ENCODE peak calls at places on chromosomes 2 and 18, in four cellular contexts. M, D, C and U are unnamed samples.

GRCh38 chr18:12307251-12307736 is 747 bp upstream of the TUBB6 start:
- DNase-seq in D (peak), M (peak), C (peak), U (no peak)

GRCh38 chr2:23053580-23053979 is 331.4 kb upstream of the KLHL29 start:
- DNase-seq in M (no peak), C (no peak), D (no peak), U (no peak)

GRCh38 chr2:26634636-26635230 is 6.4 kb downstream of the CIB4 start:
- DNase-seq in C (no peak), M (no peak), D (no peak), U (no peak)

GRCh38 chr18:34592961-34593382 is 117.1 kb upstream of the DTNA start:
- DNase-seq in M (peak), C (peak), D (peak), U (no peak)

GRCh38 chr2:168699834-168700417 is 102.5 kb upstream of the NOSTRIN start:
- DNase-seq in M (peak), C (no peak), D (peak), U (no peak)

GRCh38 chr2:240353944-240354343 is 81.5 kb upstream of the GPC1 start:
- DNase-seq in D (no peak), C (no peak), M (no peak), U (no peak)

GRCh38 chr2:42092084-42092996 is 44.5 kb downstream of the PKDCC start:
- DNase-seq in C (no peak), M (no peak), D (peak), U (no peak)

GRCh38 chr2:190215620-190216019 is 104.0 kb downstream of the HIBCH start:
- DNase-seq in D (no peak), C (peak), M (no peak), U (no peak)

GRCh38 chr2:147546109-147546508 is 298.7 kb upstream of the ACVR2A start:
- DNase-seq in C (no peak), M (no peak), D (peak), U (no peak)

GRCh38 chr18:55910328-55910727 is 322.3 kb upstream of the TCF4 start:
- DNase-seq in D (no peak), C (no peak), M (peak), U (no peak)

GRCh38 chr2:190849774-190850173 is 30.8 kb upstream of the GLS start:
- DNase-seq in M (peak), D (no peak), C (no peak), U (no peak)

GRCh38 chr2:145047554-145047953 is 527.6 kb upstream of the ZEB2 start:
- DNase-seq in M (no peak), D (no peak), C (no peak), U (no peak)

GRCh38 chr2:72673279-72673678 is 152.6 kb downstream of the EXOC6B start:
- DNase-seq in M (peak), D (no peak), C (no peak), U (no peak)

GRCh38 chr2:12953596-12953995 is 236.9 kb downstream of the TRIB2 start:
- DNase-seq in D (no peak), C (no peak), M (no peak), U (no peak)

GRCh38 chr2:149562304-149562703 is 25.3 kb downstream of the MMADHC start:
- DNase-seq in M (peak), D (peak), C (no peak), U (no peak)

GRCh38 chr2:42924436-42924897 is 132.1 kb upstream of the HAAO start:
- DNase-seq in M (no peak), C (no peak), D (no peak), U (no peak)

GRCh38 chr2:68620762-68621161 is 22.6 kb upstream of the PROKR1 start:
- DNase-seq in M (no peak), C (no peak), D (no peak), U (no peak)

GRCh38 chr2:215447673-215448081 is 11.8 kb upstream of the FN1 start:
- DNase-seq in M (no peak), C (no peak), D (no peak), U (no peak)

GRCh38 chr18:47254341-47254939 is 3.0 kb upstream of the SKOR2 start:
- DNase-seq in C (peak), D (peak), M (peak), U (peak)

GRCh38 chr2:28904295-28904694 is 9.8 kb downstream of the WDR43 start:
- DNase-seq in C (no peak), D (peak), M (peak), U (no peak)

GRCh38 chr2:234745347-234745746 is 206.5 kb upstream of the SH3BP4 start:
- DNase-seq in D (no peak), M (no peak), C (no peak), U (no peak)

GRCh38 chr2:239461551-239462515 is 61.0 kb upstream of the HDAC4 start:
- DNase-seq in C (no peak), M (no peak), D (no peak), U (peak)

GRCh38 chr2:234178309-234179030 is 128.0 kb downstream of the SPP2 start:
- DNase-seq in M (peak), C (no peak), D (peak), U (no peak)

GRCh38 chr2:65300772-65301711 is 73.4 kb downstream of the ACTR2 start:
- DNase-seq in M (peak), D (peak), C (no peak), U (peak)

GRCh38 chr2:183859129-183859528 is 734.9 kb downstream of the NUP35 start:
- DNase-seq in M (no peak), D (no peak), C (no peak), U (no peak)

GRCh38 chr2:239064891-239065290 is 217.0 kb downstream of the TWIST2 start:
- DNase-seq in C (no peak), D (no peak), M (no peak), U (no peak)

GRCh38 chr2:46377666-46378560 is 80.7 kb downstream of the EPAS1 start:
- DNase-seq in D (no peak), C (no peak), M (no peak), U (no peak)

GRCh38 chr18:5542393-5543035 is 1.3 kb downstream of the EPB41L3 start:
- DNase-seq in C (no peak), M (peak), D (no peak), U (no peak)

GRCh38 chr2:114714316-114714715 is 271.9 kb downstream of the DPP10 start:
- DNase-seq in M (no peak), D (no peak), C (peak), U (no peak)

GRCh38 chr2:113679457-113679856 is 52.4 kb downstream of the RABL2A start:
- DNase-seq in D (no peak), M (no peak), C (no peak), U (no peak)

GRCh38 chr2:144322379-144322778 is 197.5 kb downstream of the ZEB2 start:
- DNase-seq in C (no peak), M (no peak), D (no peak), U (no peak)

GRCh38 chr18:1412660-1413659 is 508.3 kb downstream of the ADCYAP1 start:
- DNase-seq in C (no peak), D (no peak), M (no peak), U (no peak)

GRCh38 chr2:164438490-164439205 is 182.6 kb downstream of the GRB14 start:
- DNase-seq in D (peak), M (no peak), C (no peak), U (no peak)

GRCh38 chr18:23066504-23067039 is 68.7 kb upstream of the CABLES1 start:
- DNase-seq in M (no peak), C (no peak), D (no peak), U (no peak)

GRCh38 chr2:19929226-19929625 is 27.4 kb upstream of the TTC32 start:
- DNase-seq in M (no peak), D (no peak), C (no peak), U (no peak)

GRCh38 chr2:240956935-240957655 is 41.3 kb upstream of the SNED1 start:
- DNase-seq in M (no peak), C (no peak), D (no peak), U (no peak)

GRCh38 chr2:196365923-196366322 is 194.5 kb upstream of the STK17B start:
- DNase-seq in M (no peak), D (no peak), C (no peak), U (no peak)
- H2AFZ ChIP-seq in M (no peak), D (no peak), C (no peak), U (no peak)

GRCh38 chr2:137913169-137913568 is 51.1 kb upstream of the HNMT start:
- DNase-seq in D (no peak), M (no peak), C (no peak), U (no peak)
- H2AK5ac ChIP-seq in D (no peak), M (no peak), C (no peak), U (no peak)

GRCh38 chr2:238061310-238062202 is 755 bp downstream of the SCLY start:
- DNase-seq in D (peak), M (peak), C (peak), U (no peak)
- H2AFZ ChIP-seq in D (peak), M (peak), C (peak), U (no peak)

DNA sequence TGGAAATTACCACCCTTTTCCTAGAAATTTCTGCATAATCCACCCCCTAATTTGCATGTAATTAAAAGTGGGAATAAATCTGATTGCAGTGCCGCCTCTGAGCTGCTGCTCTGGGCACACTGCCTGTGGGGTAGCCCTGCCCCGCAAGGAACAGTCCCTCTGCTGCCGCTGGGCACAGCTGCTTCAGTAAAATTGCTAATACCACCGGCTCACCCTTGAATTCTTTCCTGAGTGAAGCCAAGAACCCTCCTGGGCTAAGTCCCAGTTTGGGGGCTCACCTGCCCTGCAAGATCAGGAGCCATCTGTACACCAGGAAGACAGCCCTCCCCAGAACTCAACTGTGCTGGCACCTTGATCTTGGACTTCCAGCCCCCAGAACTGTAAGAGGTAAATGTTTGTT is 58.9 kb downstream of the ODC1 start:
- DNase-seq in D (no peak), C (no peak), M (no peak), U (no peak)
- H2AK5ac ChIP-seq in D (no peak), C (no peak), M (no peak), U (no peak)

GRCh38 chr2:3712424-3712823 is 9.0 kb downstream of the DCDC2C start:
- DNase-seq in D (no peak), M (no peak), C (no peak), U (no peak)
- H2AFZ ChIP-seq in D (no peak), M (no peak), C (no peak), U (no peak)

GRCh38 chr2:10775831-10776230 is 36.8 kb downstream of the PDIA6 start:
- DNase-seq in D (no peak), C (no peak), M (no peak), U (no peak)

GRCh38 chr2:10772868-10773215 is 39.7 kb downstream of the PDIA6 start:
- DNase-seq in C (no peak), D (no peak), M (no peak), U (no peak)

GRCh38 chr2:10775036-10775780 is 37.4 kb downstream of the PDIA6 start:
- DNase-seq in M (no peak), C (no peak), D (no peak), U (no peak)

GRCh38 chr2:10773841-10774341 is 38.7 kb downstream of the PDIA6 start:
- DNase-seq in C (no peak), M (no peak), D (no peak), U (no peak)

DNA sequence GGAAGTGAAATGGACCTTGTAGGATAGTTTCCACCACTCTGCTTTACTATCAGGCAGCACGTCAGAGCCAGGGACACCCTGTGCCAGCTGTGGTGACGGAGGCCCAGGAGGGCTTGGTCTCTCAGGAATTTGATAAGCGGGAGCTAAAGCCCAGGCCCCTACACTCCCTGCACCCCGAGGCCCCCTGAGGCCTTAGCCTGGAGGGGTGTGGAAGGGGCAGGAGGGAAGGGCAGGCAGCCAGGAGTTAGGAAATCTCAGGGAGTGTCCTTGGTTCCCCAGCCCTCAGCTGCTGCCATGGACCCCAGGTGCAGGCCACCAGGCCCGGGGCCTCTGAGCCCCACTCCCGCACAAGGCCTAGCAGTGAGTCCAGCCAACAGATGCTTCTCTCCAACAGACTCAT is 38.2 kb downstream of the PDIA6 start:
- DNase-seq in D (no peak), M (no peak), C (no peak), U (no peak)
- H2AK5ac ChIP-seq in D (no peak), M (no peak), C (peak), U (no peak)

GRCh38 chr2:172007372-172007771 is 7.6 kb downstream of the METAP1D start:
- DNase-seq in C (no peak), D (no peak), M (no peak), U (no peak)

GRCh38 chr2:172009823-172010222 is 10.1 kb downstream of the METAP1D start:
- DNase-seq in D (no peak), C (no peak), M (no peak), U (no peak)

GRCh38 chr2:172011814-172012580 is 12.2 kb downstream of the METAP1D start:
- DNase-seq in C (no peak), M (no peak), D (no peak), U (no peak)

GRCh38 chr2:172012688-172013358 is 13.1 kb downstream of the METAP1D start:
- DNase-seq in C (no peak), M (no peak), D (no peak), U (no peak)
- H2AFZ ChIP-seq in C (peak), M (peak), D (no peak), U (no peak)

DNA sequence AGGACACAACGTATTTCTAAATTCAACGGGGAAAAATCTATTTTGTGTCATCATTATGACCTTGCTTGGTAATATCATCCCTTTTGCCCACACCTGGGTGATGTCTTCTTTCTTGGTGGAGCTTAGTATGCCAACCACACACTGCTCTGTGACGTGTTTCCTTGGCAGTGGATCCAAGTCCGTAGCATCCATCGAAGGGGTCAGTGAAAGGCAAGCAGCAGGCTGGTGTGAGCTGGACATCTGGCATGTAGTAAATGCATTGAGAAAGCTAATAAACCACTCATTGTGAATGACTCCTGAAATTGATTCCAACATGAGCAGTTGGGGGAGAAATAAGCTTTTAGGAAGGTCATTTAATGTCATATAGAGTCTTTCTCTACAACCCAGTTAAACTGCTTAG is 495.0 kb downstream of the CMPK2 start:
- DNase-seq in M (peak), C (no peak), D (no peak), U (no peak)
- H2AK5ac ChIP-seq in M (no peak), C (no peak), D (peak), U (no peak)

GRCh38 chr18:9642799-9643445 is 28.6 kb upstream of the PPP4R1 start:
- DNase-seq in M (no peak), D (peak), C (no peak), U (no peak)

GRCh38 chr18:9643549-9643948 is 29.2 kb upstream of the PPP4R1 start:
- DNase-seq in M (peak), C (peak), D (peak), U (no peak)

GRCh38 chr18:9634856-9635255 is 20.5 kb upstream of the PPP4R1 start:
- DNase-seq in C (no peak), M (no peak), D (no peak), U (no peak)

GRCh38 chr18:9637036-9637767 is 22.8 kb upstream of the PPP4R1 start:
- DNase-seq in M (peak), D (no peak), C (no peak), U (no peak)

GRCh38 chr18:9638886-9639285 is 24.5 kb upstream of the PPP4R1 start:
- DNase-seq in C (no peak), M (no peak), D (no peak), U (no peak)
- H2AFZ ChIP-seq in C (no peak), M (no peak), D (no peak), U (no peak)

GRCh38 chr2:101146535-101146934 is 4.6 kb downstream of the TBC1D8 start:
- DNase-seq in M (no peak), D (no peak), C (no peak), U (no peak)

GRCh38 chr2:101145406-101145805 is 5.8 kb downstream of the TBC1D8 start:
- DNase-seq in M (no peak), C (no peak), D (no peak), U (no peak)

GRCh38 chr2:101147971-101148370 is 3.2 kb downstream of the TBC1D8 start:
- DNase-seq in C (no peak), D (no peak), M (no peak), U (no peak)

GRCh38 chr2:101148777-101149176 is 2.4 kb downstream of the TBC1D8 start:
- DNase-seq in M (no peak), C (no peak), D (no peak), U (no peak)

DNA sequence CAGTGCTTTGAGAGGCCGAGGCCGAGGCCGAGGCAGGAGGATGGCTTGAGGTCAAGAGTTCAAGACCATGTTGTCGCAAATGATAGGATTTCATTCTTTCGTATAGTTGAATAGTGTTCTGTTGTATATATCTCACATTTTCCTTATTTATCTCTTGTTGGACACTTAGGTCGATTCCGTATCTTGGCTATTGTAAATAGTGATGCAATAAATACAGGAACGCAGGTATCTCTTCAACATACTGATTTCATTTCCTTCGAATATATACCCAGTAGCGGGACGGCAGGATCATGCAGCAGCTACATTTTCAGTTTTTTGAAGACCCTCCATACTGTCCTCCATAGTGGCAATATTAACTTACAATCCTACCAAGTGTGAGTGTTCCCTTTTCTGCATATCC is 4.1 kb downstream of the TBC1D8 start:
- DNase-seq in M (no peak), C (no peak), D (no peak), U (no peak)
- H2AK5ac ChIP-seq in M (no peak), C (no peak), D (no peak), U (peak)